ENCODE peak calls at places on chromosomes 1 and 21, in four cellular contexts. V, Q, I and H are unnamed samples.
A peak's percentile ranks its signal among the peaks of the same experiment; 100 is the strongest.

GRCh38 chr21:38267136-38267535 is 10.3 kb downstream of the KCNJ15 start:
- DNase-seq in V (no peak), Q (no peak), I (no peak), H (no peak)

GRCh38 chr21:39822042-39822441 is 45.2 kb upstream of the PCP4 start:
- DNase-seq in V (no peak), Q (no peak), I (no peak), H (no peak)

GRCh38 chr1:234780531-234781162 is 170.7 kb upstream of the IRF2BP2 start:
- DNase-seq in V (no peak), Q (no peak), I (no peak), H (peak; percentile 19)

GRCh38 chr1:156963621-156964020 is 43.2 kb downstream of the LRRC71 start:
- DNase-seq in V (peak; percentile 3), Q (no peak), I (no peak), H (no peak)

GRCh38 chr1:55800503-55800902 is 585.3 kb upstream of the USP24 start:
- DNase-seq in V (no peak), Q (no peak), I (no peak), H (no peak)

GRCh38 chr1:28239004-28239403 is 3.1 kb downstream of the ATP5IF1 start:
- DNase-seq in V (no peak), Q (no peak), I (no peak), H (no peak)

GRCh38 chr1:186930248-186930647 is 101.5 kb downstream of the PLA2G4A start:
- DNase-seq in V (no peak), Q (no peak), I (no peak), H (no peak)

GRCh38 chr1:23951646-23952095 is 8.0 kb upstream of the PNRC2 start:
- DNase-seq in V (peak; percentile 81), Q (no peak), I (peak; percentile 78), H (peak; percentile 83)

GRCh38 chr1:48329489-48329888 is 107.0 kb downstream of the SLC5A9 start:
- DNase-seq in V (peak; percentile 83), Q (no peak), I (peak; percentile 75), H (no peak)

GRCh38 chr1:66623812-66624211 is 89.9 kb downstream of the SGIP1 start:
- DNase-seq in V (peak; percentile 19), Q (no peak), I (peak; percentile 91), H (no peak)

GRCh38 chr1:89836252-89836996 is 15.6 kb downstream of the LRRC8D start:
- DNase-seq in V (no peak), Q (no peak), I (no peak), H (no peak)

GRCh38 chr1:114092118-114092517 is 61.6 kb downstream of the SYT6 start:
- DNase-seq in V (no peak), Q (no peak), I (no peak), H (no peak)

GRCh38 chr21:45138199-45139002 is 64.0 kb downstream of the ADARB1 start:
- DNase-seq in V (peak; percentile 72), Q (no peak), I (peak; percentile 80), H (peak; percentile 63)

GRCh38 chr1:151638074-151638775 is 26.4 kb downstream of the SNX27 start:
- DNase-seq in V (no peak), Q (no peak), I (no peak), H (no peak)